ENCODE peak calls at places on chromosomes 13 and 19, in seven cellular contexts. One of them, this sample, is unnamed.

GRCh38 chr19:763869-764268 is 13.0 kb downstream of the MISP start:
- DNase-seq in stimulated activated CD4-positive, alpha-beta T cell treated with anti-CD3 and anti-CD28 coated beads, Interleukin-2, amount 100 ng/mL, for 24 hours: no peak
- DNase-seq in NCI-H460: no peak
- DNase-seq in smooth muscle cell of the brain vasculature: no peak
- DNase-seq in fibroblast of lung: no peak
- DNase-seq in activated T-cell treated with anti-CD3 and anti-CD28 coated beads, Interleukin-2, amount 50 U/mL, for 4 hours: no peak
- DNase-seq in NCI-H1436: no peak
- DNase-seq in this sample: no peak

GRCh38 chr19:28519950-28520861 is 692.7 kb downstream of the UQCRFS1 start:
- DNase-seq in activated T-cell treated with anti-CD3 and anti-CD28 coated beads, Interleukin-2, amount 50 U/mL, for 4 hours: no peak
- DNase-seq in NCI-H1436: peak; percentile 75
- DNase-seq in fibroblast of lung: peak; percentile 72
- DNase-seq in smooth muscle cell of the brain vasculature: no peak
- DNase-seq in NCI-H460: no peak
- DNase-seq in stimulated activated CD4-positive, alpha-beta T cell treated with anti-CD3 and anti-CD28 coated beads, Interleukin-2, amount 100 ng/mL, for 24 hours: no peak
- DNase-seq in this sample: no peak

GRCh38 chr13:67283602-67284001 is 53.5 kb upstream of the PCDH9 start:
- DNase-seq in smooth muscle cell of the brain vasculature: no peak
- DNase-seq in stimulated activated CD4-positive, alpha-beta T cell treated with anti-CD3 and anti-CD28 coated beads, Interleukin-2, amount 100 ng/mL, for 24 hours: no peak
- DNase-seq in NCI-H460: no peak
- DNase-seq in activated T-cell treated with anti-CD3 and anti-CD28 coated beads, Interleukin-2, amount 50 U/mL, for 4 hours: no peak
- DNase-seq in NCI-H1436: no peak
- DNase-seq in fibroblast of lung: peak; percentile 65
- DNase-seq in this sample: no peak

GRCh38 chr13:73985789-73986188 is 148.4 kb downstream of the KLF12 start:
- DNase-seq in activated T-cell treated with anti-CD3 and anti-CD28 coated beads, Interleukin-2, amount 50 U/mL, for 4 hours: no peak
- DNase-seq in smooth muscle cell of the brain vasculature: no peak
- DNase-seq in fibroblast of lung: no peak
- DNase-seq in stimulated activated CD4-positive, alpha-beta T cell treated with anti-CD3 and anti-CD28 coated beads, Interleukin-2, amount 100 ng/mL, for 24 hours: no peak
- DNase-seq in NCI-H1436: no peak
- DNase-seq in NCI-H460: no peak
- DNase-seq in this sample: no peak

GRCh38 chr19:38617283-38617763 is 430 bp downstream of the MAP4K1 start:
- DNase-seq in activated T-cell treated with anti-CD3 and anti-CD28 coated beads, Interleukin-2, amount 50 U/mL, for 4 hours: no peak
- DNase-seq in smooth muscle cell of the brain vasculature: no peak
- DNase-seq in NCI-H1436: no peak
- DNase-seq in NCI-H460: no peak
- DNase-seq in stimulated activated CD4-positive, alpha-beta T cell treated with anti-CD3 and anti-CD28 coated beads, Interleukin-2, amount 100 ng/mL, for 24 hours: peak; percentile 38
- DNase-seq in fibroblast of lung: no peak
- DNase-seq in this sample: no peak

GRCh38 chr19:41993612-41994483 is at the start of gene ATP1A3:
- DNase-seq in fibroblast of lung: peak; percentile 30
- DNase-seq in NCI-H460: peak; percentile 25
- DNase-seq in NCI-H1436: peak; percentile 74
- DNase-seq in activated T-cell treated with anti-CD3 and anti-CD28 coated beads, Interleukin-2, amount 50 U/mL, for 4 hours: peak; percentile 45
- DNase-seq in smooth muscle cell of the brain vasculature: no peak
- DNase-seq in stimulated activated CD4-positive, alpha-beta T cell treated with anti-CD3 and anti-CD28 coated beads, Interleukin-2, amount 100 ng/mL, for 24 hours: peak; percentile 64
- DNase-seq in this sample: no peak

GRCh38 chr13:38577048-38577447 is 109.8 kb upstream of the FREM2 start:
- DNase-seq in fibroblast of lung: peak; percentile 3
- DNase-seq in NCI-H1436: no peak
- DNase-seq in stimulated activated CD4-positive, alpha-beta T cell treated with anti-CD3 and anti-CD28 coated beads, Interleukin-2, amount 100 ng/mL, for 24 hours: no peak
- DNase-seq in activated T-cell treated with anti-CD3 and anti-CD28 coated beads, Interleukin-2, amount 50 U/mL, for 4 hours: no peak
- DNase-seq in NCI-H460: no peak
- DNase-seq in smooth muscle cell of the brain vasculature: no peak
- DNase-seq in this sample: no peak

GRCh38 chr19:39078436-39079200 is 5.5 kb upstream of the ACP7 start:
- DNase-seq in activated T-cell treated with anti-CD3 and anti-CD28 coated beads, Interleukin-2, amount 50 U/mL, for 4 hours: no peak
- DNase-seq in fibroblast of lung: peak; percentile 99
- DNase-seq in stimulated activated CD4-positive, alpha-beta T cell treated with anti-CD3 and anti-CD28 coated beads, Interleukin-2, amount 100 ng/mL, for 24 hours: no peak
- DNase-seq in NCI-H1436: no peak
- DNase-seq in smooth muscle cell of the brain vasculature: peak; percentile 32
- DNase-seq in NCI-H460: peak; percentile 88
- DNase-seq in this sample: no peak

GRCh38 chr19:3982701-3983541 is 2.3 kb downstream of the EEF2 start:
- DNase-seq in NCI-H1436: no peak
- DNase-seq in NCI-H460: no peak
- DNase-seq in fibroblast of lung: peak; percentile 71
- DNase-seq in activated T-cell treated with anti-CD3 and anti-CD28 coated beads, Interleukin-2, amount 50 U/mL, for 4 hours: no peak
- DNase-seq in smooth muscle cell of the brain vasculature: no peak
- DNase-seq in stimulated activated CD4-positive, alpha-beta T cell treated with anti-CD3 and anti-CD28 coated beads, Interleukin-2, amount 100 ng/mL, for 24 hours: peak; percentile 35
- DNase-seq in this sample: no peak

GRCh38 chr13:24040835-24041234 is 119.7 kb upstream of the SPATA13 start:
- DNase-seq in NCI-H460: no peak
- DNase-seq in activated T-cell treated with anti-CD3 and anti-CD28 coated beads, Interleukin-2, amount 50 U/mL, for 4 hours: no peak
- DNase-seq in smooth muscle cell of the brain vasculature: no peak
- DNase-seq in stimulated activated CD4-positive, alpha-beta T cell treated with anti-CD3 and anti-CD28 coated beads, Interleukin-2, amount 100 ng/mL, for 24 hours: no peak
- DNase-seq in fibroblast of lung: no peak
- DNase-seq in NCI-H1436: no peak
- DNase-seq in this sample: no peak

This sample was measured in lower lobe of right lung.